ENCODE peak calls at places on chromosomes 6 and 20, in six cellular contexts. E, O, F, Q, R and U are unnamed samples.

GRCh38 chr6:48429610-48430009 is 318.6 kb upstream of the PTCHD4 start:
- DNase-seq in E (no peak), O (no peak), F (no peak), Q (no peak), R (no peak), U (no peak)

GRCh38 chr20:32019563-32020463 is 9.6 kb downstream of the CCM2L start:
- DNase-seq in E (no peak), O (no peak), F (no peak), Q (peak), R (no peak), U (no peak)

GRCh38 chr6:133740218-133740617 is 148.7 kb upstream of the TCF21 start:
- DNase-seq in E (no peak), O (no peak), F (no peak), Q (no peak), R (no peak), U (no peak)

GRCh38 chr20:44209691-44210421 is 715 bp downstream of the OSER1 start:
- DNase-seq in E (peak), O (no peak), F (no peak), Q (peak), R (peak), U (no peak)

GRCh38 chr6:22884441-22884840 is 315.1 kb downstream of the HDGFL1 start:
- DNase-seq in E (no peak), O (no peak), F (no peak), Q (no peak), R (no peak), U (no peak)

GRCh38 chr6:30748301-30748769 is 4.0 kb upstream of the IER3 start:
- DNase-seq in E (no peak), O (no peak), F (no peak), Q (no peak), R (peak), U (no peak)

GRCh38 chr20:43914697-43915208 is at the start of gene TOX2:
- DNase-seq in E (no peak), O (peak), F (no peak), Q (peak), R (no peak), U (no peak)

GRCh38 chr6:56393615-56394612 is 146.5 kb upstream of the COL21A1 start:
- DNase-seq in E (no peak), O (no peak), F (no peak), Q (no peak), R (no peak), U (no peak)

GRCh38 chr20:46028110-46028509 is 905 bp upstream of the SLC12A5 start:
- DNase-seq in E (no peak), O (peak), F (no peak), Q (no peak), R (no peak), U (peak)

GRCh38 chr6:56649053-56649769 is 6.5 kb upstream of the DST start:
- DNase-seq in E (no peak), O (no peak), F (no peak), Q (peak), R (no peak), U (no peak)

GRCh38 chr6:4607026-4607704 is 169.0 kb upstream of the CDYL start:
- DNase-seq in E (no peak), O (no peak), F (peak), Q (peak), R (no peak), U (no peak)

GRCh38 chr6:156065838-156066237 is 610.2 kb upstream of the NOX3 start:
- DNase-seq in E (no peak), O (no peak), F (no peak), Q (no peak), R (no peak), U (no peak)

GRCh38 chr20:56774873-56775272 is 145.8 kb downstream of the TFAP2C start:
- DNase-seq in E (no peak), O (no peak), F (no peak), Q (no peak), R (no peak), U (no peak)

GRCh38 chr6:8969747-8970146 is 534.4 kb upstream of the SLC35B3 start:
- DNase-seq in E (no peak), O (no peak), F (no peak), Q (no peak), R (no peak), U (no peak)

GRCh38 chr6:90107721-90108364 is 188.8 kb downstream of the BACH2 start:
- DNase-seq in E (no peak), O (no peak), F (no peak), Q (no peak), R (no peak), U (no peak)

GRCh38 chr6:108587258-108588059 is 26.7 kb downstream of the FOXO3 start:
- DNase-seq in E (no peak), O (no peak), F (no peak), Q (peak), R (no peak), U (no peak)

DNA sequence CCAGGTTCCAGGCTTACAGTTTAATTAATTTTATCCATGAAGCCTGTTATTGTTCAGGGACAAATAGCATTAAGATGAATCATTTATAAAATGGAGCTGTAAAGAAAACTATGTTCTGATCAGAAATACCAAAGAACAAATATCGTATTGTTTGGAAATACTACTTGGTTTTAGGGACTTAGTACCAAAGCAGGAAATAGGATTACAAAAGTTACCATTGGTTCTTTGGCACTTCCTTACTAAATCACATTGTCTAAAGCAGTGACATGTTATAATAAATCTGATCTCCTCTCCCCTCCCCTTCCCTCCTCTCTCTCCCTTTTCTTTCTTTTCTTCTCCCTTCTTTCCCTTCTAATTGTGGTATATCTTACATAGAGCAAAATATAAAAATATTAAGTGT is 29.6 kb downstream of the CRYBG1 start:
- DNase-seq in E (no peak), O (no peak), F (no peak), Q (no peak), R (no peak), U (no peak)
- H3K27ac ChIP-seq in E (no peak), O (no peak), F (peak), Q (no peak), R (no peak), U (no peak)

DNA sequence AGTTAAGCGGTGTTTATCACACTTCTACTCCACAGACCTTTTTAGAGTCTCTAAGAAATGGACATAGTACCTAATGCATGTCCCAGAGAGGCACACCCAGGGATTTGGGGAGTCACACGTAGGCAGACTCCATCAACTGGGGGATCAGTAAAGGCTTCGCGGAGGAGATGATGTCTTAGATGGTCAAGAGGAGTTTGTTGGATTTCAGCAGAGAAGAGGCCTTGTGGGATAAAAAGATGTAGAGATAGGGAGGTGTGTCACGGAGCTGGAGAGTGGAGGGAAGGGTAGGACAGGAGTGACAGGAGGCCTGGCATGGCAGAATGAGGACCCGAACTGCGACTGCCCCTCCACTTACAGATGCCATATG is 9.1 kb downstream of the DYNLRB1 start:
- DNase-seq in E (no peak), O (no peak), F (no peak), Q (no peak), R (no peak), U (no peak)
- H3K27ac ChIP-seq in E (no peak), O (peak), F (peak), Q (peak), R (peak), U (no peak)

GRCh38 chr20:51128198-51128597 is 105.3 kb upstream of the KCNG1 start:
- DNase-seq in E (no peak), O (no peak), F (no peak), Q (peak), R (no peak), U (no peak)
- H3K27ac ChIP-seq in E (no peak), O (no peak), F (no peak), Q (peak), R (no peak), U (no peak)

DNA sequence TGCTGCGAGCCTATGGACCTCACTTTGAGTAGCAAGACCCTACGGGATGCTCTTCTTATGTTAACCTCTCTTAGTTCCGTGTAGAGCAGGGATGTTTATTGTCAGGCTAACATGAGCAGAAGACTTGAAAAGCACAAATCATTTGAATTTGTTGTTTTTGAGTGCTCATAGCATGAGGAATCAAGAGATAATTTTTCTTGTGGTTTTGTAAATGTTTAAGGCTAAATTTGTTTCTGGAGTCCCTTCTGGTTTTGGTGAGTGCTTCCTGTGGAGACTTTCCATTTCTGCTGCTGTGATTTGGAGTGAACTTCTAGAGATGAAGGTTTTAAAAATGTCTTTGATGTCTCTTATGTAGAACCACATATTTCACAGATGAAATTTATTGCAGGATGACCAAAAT is 281.4 kb upstream of the JAG1 start:
- DNase-seq in E (no peak), O (no peak), F (no peak), Q (no peak), R (no peak), U (no peak)
- H3K27ac ChIP-seq in E (no peak), O (no peak), F (no peak), Q (no peak), R (no peak), U (no peak)